ENCODE peak calls at places on chromosomes 7 and 10, in five cellular contexts. L is GM06990, T is MM.1S, O is cardiac fibroblast, N is sigmoid colon. P is an unnamed sample.

GRCh38 chr10:18340496-18341051 is 200.3 kb downstream of the CACNB2 start:
- DNase-seq in L (no peak), N (no peak), T (no peak), O (peak), P (no peak)

GRCh38 chr7:199465-200249 is 7.3 kb downstream of the FAM20C start:
- DNase-seq in O (no peak), T (no peak), N (no peak), L (no peak), P (no peak)

GRCh38 chr10:43263551-43264323 is 3.1 kb downstream of the RASGEF1A start:
- DNase-seq in T (no peak), O (no peak), N (peak), L (no peak), P (no peak)

GRCh38 chr7:25288536-25289283 is 60.4 kb upstream of the NPVF start:
- DNase-seq in N (no peak), L (no peak), O (peak), T (no peak), P (no peak)

GRCh38 chr10:78307576-78307975 is 273.9 kb downstream of the RPS24 start:
- DNase-seq in O (no peak), L (no peak), T (no peak), N (no peak), P (no peak)

GRCh38 chr10:132897516-132898381 is 44.6 kb downstream of the CFAP46 start:
- DNase-seq in O (no peak), L (no peak), N (peak), T (no peak), P (no peak)

GRCh38 chr7:106657085-106657991 is 3.6 kb downstream of the CCDC71L start:
- DNase-seq in T (peak), L (no peak), O (peak), N (no peak), P (no peak)

GRCh38 chr7:4145576-4145975 is 536.5 kb upstream of the FOXK1 start:
- DNase-seq in O (no peak), T (no peak), N (no peak), L (no peak), P (no peak)

GRCh38 chr7:1459512-1459892 is 232 bp upstream of the MICALL2 start:
- DNase-seq in T (peak), L (peak), N (peak), O (peak), P (peak)

DNA sequence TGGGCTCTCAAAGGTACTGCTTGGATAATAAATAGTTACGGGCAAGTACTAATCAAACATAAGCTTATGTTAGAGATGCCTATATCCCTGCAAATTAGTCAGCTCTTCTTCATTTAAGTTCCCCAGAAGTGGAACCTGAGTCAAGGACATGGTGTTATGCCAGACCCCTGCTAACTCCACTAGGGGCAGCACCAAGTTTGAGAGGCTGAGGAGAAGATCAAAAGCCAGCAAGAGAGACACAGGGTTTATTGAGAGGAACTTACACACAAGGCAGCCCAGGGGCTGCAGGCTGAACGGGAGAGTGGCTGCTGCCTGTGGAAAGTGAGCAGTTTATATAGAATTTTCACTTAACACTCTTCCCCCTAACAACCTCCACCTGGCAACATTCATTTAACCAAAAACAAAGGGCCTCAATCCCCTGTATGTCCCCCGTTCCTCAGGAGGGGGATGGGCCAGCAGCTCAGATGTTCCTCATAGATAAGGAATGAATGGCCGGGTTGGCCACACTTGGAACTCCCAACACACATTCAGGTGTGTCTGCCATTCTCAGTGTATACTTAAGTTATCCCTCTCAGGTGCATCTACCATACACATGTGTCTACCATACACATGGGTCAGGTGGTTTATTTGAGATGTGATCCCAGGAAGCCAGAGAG is 62.6 kb upstream of the GHITM start:
- DNase-seq in L (no peak), N (no peak), T (no peak), O (peak), P (no peak)
- TF ChIP-seq CTCF in L (peak), N (no peak), T (no peak), O (peak), P (peak)

GRCh38 chr7:131753620-131754222 is 197.3 kb upstream of the PODXL start:
- DNase-seq in L (no peak), T (no peak), N (no peak), O (peak), P (no peak)
- TF ChIP-seq CTCF in L (peak), T (no peak), N (no peak), O (peak), P (peak)

GRCh38 chr10:5944389-5945202 is 32.7 kb downstream of the IL15RA start:
- DNase-seq in T (no peak), L (no peak), N (peak), O (peak), P (no peak)
- TF ChIP-seq CTCF in T (no peak), L (no peak), N (no peak), O (no peak), P (no peak)

GRCh38 chr10:131726967-131727366 is 173.8 kb upstream of the PPP2R2D start:
- DNase-seq in T (no peak), O (no peak), N (peak), L (no peak), P (no peak)
- TF ChIP-seq CTCF in T (no peak), O (no peak), N (no peak), L (no peak), P (no peak)